ENCODE peak calls at places on chromosomes 5 and 9, in five cellular contexts. T is brain microvascular endothelial cell, L is choroid plexus epithelial cell, A is PC-3, C is transverse colon. D is an unnamed sample.

GRCh38 chr5:141878186-141878770 is at the start of gene PCDH1:
- DNase-seq in T (no peak), L (peak; percentile 36), A (peak; percentile 43), C (peak; percentile 54), D (no peak)

GRCh38 chr9:128297221-128297773 is 21.2 kb downstream of the SWI5 start:
- DNase-seq in T (no peak), L (no peak), A (no peak), C (no peak), D (no peak)

GRCh38 chr9:3527653-3527960 is 1.8 kb upstream of the RFX3 start:
- DNase-seq in T (no peak), L (no peak), A (no peak), C (no peak), D (no peak)

GRCh38 chr5:37494756-37495155 is 115.6 kb downstream of the WDR70 start:
- DNase-seq in T (no peak), L (no peak), A (peak; percentile 80), C (peak; percentile 10), D (no peak)

GRCh38 chr9:136899196-136899595 is 12.9 kb downstream of the TRAF2 start:
- DNase-seq in T (no peak), L (no peak), A (no peak), C (peak; percentile 70), D (peak; percentile 90)

GRCh38 chr9:4306066-4306787 is 6.4 kb upstream of the GLIS3 start:
- DNase-seq in T (peak; percentile 41), L (peak; percentile 71), A (no peak), C (no peak), D (no peak)

GRCh38 chr9:7055201-7055903 is 297.6 kb downstream of the KDM4C start:
- DNase-seq in T (no peak), L (no peak), A (no peak), C (no peak), D (no peak)

GRCh38 chr5:132190161-132190817 is 37.4 kb downstream of the P4HA2 start:
- DNase-seq in T (peak; percentile 62), L (peak; percentile 90), A (peak; percentile 74), C (no peak), D (no peak)

GRCh38 chr5:124747770-124748686 is 1.6 kb upstream of the ZNF608 start:
- DNase-seq in T (no peak), L (peak; percentile 51), A (peak; percentile 21), C (no peak), D (peak; percentile 82)

GRCh38 chr9:137373611-137373980 is 49.4 kb downstream of the EXD3 start:
- DNase-seq in T (no peak), L (no peak), A (no peak), C (no peak), D (no peak)

GRCh38 chr5:54553659-54554207 is 36.2 kb downstream of the SNX18 start:
- DNase-seq in T (no peak), L (no peak), A (no peak), C (no peak), D (no peak)

GRCh38 chr5:106755066-106755465 is 915.7 kb downstream of the EFNA5 start:
- DNase-seq in T (no peak), L (no peak), A (no peak), C (no peak), D (no peak)

GRCh38 chr5:135100011-135100410 is 66.0 kb upstream of the PITX1 start:
- DNase-seq in T (no peak), L (no peak), A (no peak), C (no peak), D (no peak)

GRCh38 chr5:111676496-111676895 is 80.5 kb downstream of the NREP start:
- DNase-seq in T (no peak), L (no peak), A (no peak), C (no peak), D (no peak)

GRCh38 chr5:170278611-170279500 is 18.7 kb downstream of the LCP2 start:
- DNase-seq in T (no peak), L (peak; percentile 10), A (no peak), C (peak; percentile 70), D (peak; percentile 83)

GRCh38 chr9:2093920-2094597 is 78.9 kb downstream of the SMARCA2 start:
- DNase-seq in T (peak; percentile 49), L (peak; percentile 85), A (no peak), C (no peak), D (no peak)

GRCh38 chr9:96122255-96122654 is 179.7 kb downstream of the HSD17B3 start:
- DNase-seq in T (no peak), L (no peak), A (no peak), C (no peak), D (no peak)

GRCh38 chr9:3875371-3876132 is 349.8 kb upstream of the RFX3 start:
- DNase-seq in T (peak; percentile 92), L (peak; percentile 81), A (peak; percentile 97), C (no peak), D (no peak)

GRCh38 chr5:50583621-50584020 is 82.8 kb upstream of the PARP8 start:
- DNase-seq in T (no peak), L (no peak), A (no peak), C (no peak), D (no peak)

GRCh38 chr5:92561362-92562006 is 1019.5 kb downstream of the NR2F1-AS1 start:
- DNase-seq in T (no peak), L (no peak), A (peak; percentile 59), C (no peak), D (no peak)

GRCh38 chr5:1883120-1883924 is 597 bp upstream of the IRX4 start:
- DNase-seq in T (no peak), L (no peak), A (peak; percentile 14), C (no peak), D (no peak)
- H3K4me3 ChIP-seq in T (no peak overlapping the region), L (no peak overlapping the region), A (peak overlapping the region; percentile 61), C (peak overlapping the region; percentile 4), D (no peak overlapping the region)

GRCh38 chr5:38556115-38556598 is 289 bp downstream of the LIFR start:
- DNase-seq in T (peak; percentile 7), L (no peak), A (no peak), C (no peak), D (no peak)
- TF ChIP-seq CTCF in T (no peak), L (no peak), A (no peak), C (no peak), D (no peak)

DNA sequence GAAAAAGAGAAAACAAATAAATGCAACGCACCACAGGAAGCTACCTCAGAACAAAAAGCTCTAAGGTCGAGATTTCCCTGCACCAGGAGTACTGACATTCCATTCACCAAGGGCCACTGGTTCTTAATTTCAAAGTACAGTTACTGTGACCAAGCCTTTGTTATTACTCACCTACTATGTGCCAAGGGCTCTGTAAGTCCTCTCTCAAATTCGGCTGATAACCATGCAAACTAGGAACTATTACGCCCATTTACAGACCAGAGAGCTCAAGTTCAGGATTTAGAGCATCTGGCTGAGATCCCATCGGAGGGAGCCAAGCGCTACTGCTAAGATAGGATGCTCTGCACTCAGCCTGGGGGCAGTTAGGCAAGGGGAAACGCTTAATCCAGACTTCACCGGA is 5.6 kb downstream of the MYO10 start:
- DNase-seq in T (no peak), L (peak; percentile 68), A (no peak), C (no peak), D (no peak)
- H3K4me3 ChIP-seq in T (no peak overlapping the region), L (no peak overlapping the region), A (no peak overlapping the region), C (no peak overlapping the region), D (no peak overlapping the region)

GRCh38 chr5:173920024-173920753 is 32.0 kb downstream of the CPEB4 start:
- DNase-seq in T (no peak), L (peak; percentile 35), A (peak; percentile 42), C (no peak), D (no peak)
- TF ChIP-seq CTCF in T (no peak), L (no peak), A (peak; percentile 26), C (peak; percentile 45), D (no peak)

GRCh38 chr5:177351392-177352329 is at the start of gene LMAN2:
- DNase-seq in T (peak; percentile 97), L (peak; percentile 98), A (peak; percentile 94), C (peak; percentile 94), D (peak; percentile 90)

GRCh38 chr5:177350776-177351391 is 584 bp downstream of the LMAN2 start:
- DNase-seq in T (no peak), L (no peak), A (peak; percentile 7), C (no peak), D (no peak)

GRCh38 chr5:177349362-177349647 is 2.2 kb downstream of the LMAN2 start:
- DNase-seq in T (no peak), L (no peak), A (no peak), C (no peak), D (no peak)

GRCh38 chr5:177347699-177348098 is 3.8 kb downstream of the LMAN2 start:
- DNase-seq in T (no peak), L (no peak), A (no peak), C (no peak), D (no peak)

DNA sequence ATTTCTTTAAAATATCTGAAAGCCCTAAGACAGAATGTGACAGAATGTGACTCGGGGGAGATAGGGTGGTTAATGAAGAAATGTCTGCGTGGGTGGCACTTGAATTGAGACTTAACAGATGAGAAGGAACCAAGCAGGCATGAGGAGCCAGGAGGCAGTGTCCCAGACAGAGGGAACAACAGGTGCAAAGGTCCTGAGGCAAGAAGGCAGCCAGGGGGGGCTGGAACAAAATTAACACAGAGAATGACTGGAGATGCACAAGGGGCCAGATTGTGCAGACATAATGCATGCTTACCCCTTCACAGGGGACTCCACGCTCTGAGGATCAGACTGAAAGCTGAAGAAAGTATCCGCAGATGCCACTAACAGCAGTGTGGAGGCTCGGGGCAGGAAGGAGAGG is 1.7 kb downstream of the LMAN2 start:
- DNase-seq in T (no peak), L (no peak), A (no peak), C (no peak), D (no peak)
- H3K4me3 ChIP-seq in T (no peak overlapping the region), L (no peak overlapping the region), A (peak overlapping the region; percentile 93), C (no peak overlapping the region), D (peak overlapping the region; percentile 97)

GRCh38 chr9:36039121-36039520 is 2.4 kb downstream of the RECK start:
- DNase-seq in T (no peak), L (no peak), A (no peak), C (no peak), D (no peak)
- TF ChIP-seq CTCF in T (no peak), L (no peak), A (no peak), C (no peak), D (no peak)

DNA sequence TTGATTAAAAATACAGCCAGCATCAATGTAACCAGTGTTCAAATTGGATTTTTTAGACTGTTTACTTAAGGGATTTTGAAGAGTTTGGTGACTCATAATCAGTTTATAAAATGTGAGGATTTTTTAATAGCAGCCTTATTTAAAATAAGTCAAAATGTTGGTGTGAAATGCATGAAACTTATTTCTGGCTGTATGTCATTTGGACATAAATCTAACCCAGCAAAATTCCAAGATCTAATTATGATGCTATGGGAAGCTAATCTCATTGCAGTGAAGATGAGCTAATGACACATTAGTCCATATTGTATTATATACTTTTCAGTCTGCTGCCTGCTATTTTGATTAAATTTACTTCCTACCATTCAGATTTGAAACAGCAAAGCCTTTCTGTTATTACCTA is 140.3 kb downstream of the AOPEP start:
- DNase-seq in T (no peak), L (peak; percentile 23), A (no peak), C (no peak), D (no peak)
- H3K4me3 ChIP-seq in T (no peak overlapping the region), L (no peak overlapping the region), A (peak overlapping the region; percentile 52), C (no peak overlapping the region), D (no peak overlapping the region)